ENCODE peak calls at places on chromosome 18, in nine cellular contexts. E is NCI-H774; G is brain microvascular endothelial cell; J is activated CD8-positive, alpha-beta T cell treated with anti-CD3 and anti-CD28 coated beads, Interleukin-2, amount 10 ng/mL, durations not matched to agents 7 days and 5 days; O is natural killer cell treated with Interleukin-12 subunit alpha and Interleukin-12 subunit beta and Interleukin-15 and Interleukin-18, amount 100 ng/mL, for 72 hours; M is thoracic aorta; I is activated naive CD8-positive, alpha-beta T cell treated with anti-CD3 and anti-CD28 coated beads, Interleukin-2, amount 10 ng/mL, durations not matched to agents 7 days and 5 days; Q is iPS-NIHi11; B is CD8-positive, alpha-beta T cell. C is an unnamed sample.

GRCh38 chr18:77017355-77017754 is 115.2 kb downstream of the MBP start:
- DNase-seq in E (no peak), G (no peak), J (no peak), O (no peak), M (no peak), I (no peak), Q (no peak), B (no peak), C (no peak)

GRCh38 chr18:76720683-76721082 is 101.7 kb upstream of the ZNF236 start:
- DNase-seq in E (no peak), G (no peak), J (peak; percentile 40), O (no peak), M (no peak), I (no peak), Q (no peak), B (no peak), C (no peak)

GRCh38 chr18:23134780-23135678 is at the start of gene CABLES1:
- DNase-seq in E (peak; percentile 59), G (peak; percentile 43), J (peak; percentile 42), O (no peak), M (no peak), I (peak; percentile 58), Q (peak; percentile 71), B (peak; percentile 23), C (peak; percentile 57)

GRCh38 chr18:45449761-45450227 is 165.5 kb upstream of the SLC14A2 start:
- DNase-seq in E (no peak), G (peak; percentile 47), J (no peak), O (no peak), M (no peak), I (no peak), Q (no peak), B (no peak), C (peak; percentile 57)

GRCh38 chr18:3645384-3646156 is 195.6 kb downstream of the TGIF1 start:
- DNase-seq in E (no peak), G (no peak), J (no peak), O (no peak), M (no peak), I (no peak), Q (no peak), B (no peak), C (no peak)

GRCh38 chr18:77119101-77119850 is 13.3 kb downstream of the MBP start:
- DNase-seq in E (no peak), G (no peak), J (no peak), O (peak; percentile 13), M (no peak), I (no peak), Q (no peak), B (no peak), C (no peak)

GRCh38 chr18:58990720-58991119 is 126.0 kb downstream of the ZNF532 start:
- DNase-seq in E (no peak), G (no peak), J (no peak), O (no peak), M (no peak), I (no peak), Q (no peak), B (no peak), C (no peak)

GRCh38 chr18:34222396-34223163 is 2.1 kb downstream of the NOL4 start:
- DNase-seq in E (peak; percentile 72), G (no peak), J (no peak), O (no peak), M (no peak), I (no peak), Q (peak; percentile 55), B (no peak), C (no peak)

GRCh38 chr18:35444636-35445035 is 53.1 kb downstream of the INO80C start:
- DNase-seq in E (no peak), G (no peak), J (no peak), O (no peak), M (no peak), I (no peak), Q (no peak), B (no peak), C (no peak)

GRCh38 chr18:77250926-77251729 is 1.5 kb downstream of the GALR1 start:
- DNase-seq in E (no peak), G (no peak), J (no peak), O (no peak), M (no peak), I (peak; percentile 36), Q (peak; percentile 49), B (no peak), C (no peak)

GRCh38 chr18:70450658-70451253 is 161.9 kb downstream of the SOCS6 start:
- DNase-seq in E (no peak), G (no peak), J (no peak), O (no peak), M (no peak), I (no peak), Q (no peak), B (no peak), C (peak; percentile 38)

GRCh38 chr18:10094154-10094553 is 180.3 kb downstream of the VAPA start:
- DNase-seq in E (no peak), G (peak; percentile 33), J (no peak), O (no peak), M (no peak), I (no peak), Q (no peak), B (no peak), C (no peak)

GRCh38 chr18:62524443-62525200 is 1.8 kb downstream of the ZCCHC2 start:
- DNase-seq in E (peak; percentile 22), G (peak; percentile 28), J (peak; percentile 58), O (peak; percentile 77), M (no peak), I (peak; percentile 77), Q (peak; percentile 54), B (peak; percentile 63), C (peak; percentile 79)

GRCh38 chr18:38186491-38186890 is 620.9 kb upstream of the CELF4 start:
- DNase-seq in E (no peak), G (no peak), J (no peak), O (no peak), M (no peak), I (no peak), Q (no peak), B (no peak), C (no peak)

GRCh38 chr18:22558945-22559385 is 141.2 kb upstream of the CTAGE1 start:
- DNase-seq in E (no peak), G (peak; percentile 93), J (no peak), O (no peak), M (peak; percentile 49), I (no peak), Q (peak; percentile 49), B (no peak), C (no peak)

GRCh38 chr18:57784034-57784815 is 18.9 kb downstream of the ATP8B1 start:
- DNase-seq in E (no peak), G (peak; percentile 67), J (no peak), O (no peak), M (no peak), I (no peak), Q (no peak), B (no peak), C (no peak)

GRCh38 chr18:79356435-79356834 is 39.3 kb upstream of the NFATC1 start:
- DNase-seq in E (no peak), G (no peak), J (no peak), O (no peak), M (no peak), I (no peak), Q (no peak), B (no peak), C (no peak)

GRCh38 chr18:58687871-58688308 is 16.6 kb downstream of the MALT1 start:
- DNase-seq in E (no peak), G (no peak), J (peak; percentile 75), O (peak; percentile 68), M (no peak), I (peak; percentile 50), Q (no peak), B (peak; percentile 50), C (no peak)

GRCh38 chr18:22455425-22456150 is 37.9 kb upstream of the CTAGE1 start:
- DNase-seq in E (no peak), G (no peak), J (no peak), O (no peak), M (no peak), I (no peak), Q (no peak), B (no peak), C (no peak)

GRCh38 chr18:63860536-63860930 is 27.0 kb upstream of the SERPINB2 start:
- DNase-seq in E (no peak), G (no peak), J (no peak), O (no peak), M (no peak), I (no peak), Q (no peak), B (no peak), C (no peak)

GRCh38 chr18:78607221-78607620 is 372.4 kb upstream of the SALL3 start:
- DNase-seq in E (no peak), G (no peak), J (no peak), O (no peak), M (no peak), I (no peak), Q (no peak), B (no peak), C (no peak)

GRCh38 chr18:62460851-62461300 is 61.9 kb upstream of the ZCCHC2 start:
- DNase-seq in E (no peak), G (peak; percentile 14), J (no peak), O (no peak), M (no peak), I (no peak), Q (no peak), B (no peak), C (no peak)

GRCh38 chr18:45383228-45383627 is 232.0 kb upstream of the SLC14A2 start:
- DNase-seq in E (no peak), G (no peak), J (no peak), O (no peak), M (no peak), I (no peak), Q (no peak), B (no peak), C (no peak)

GRCh38 chr18:8938817-8939216 is 163.7 kb upstream of the NDUFV2 start:
- DNase-seq in E (no peak), G (no peak), J (no peak), O (no peak), M (no peak), I (no peak), Q (no peak), B (no peak), C (peak; percentile 18)

GRCh38 chr18:76972241-76972640 is 149.9 kb downstream of the ZNF236 start:
- DNase-seq in E (no peak), G (no peak), J (no peak), O (no peak), M (no peak), I (no peak), Q (no peak), B (no peak), C (no peak)

GRCh38 chr18:59270689-59271257 is 2.5 kb downstream of the RAX start:
- DNase-seq in E (no peak), G (no peak), J (no peak), O (no peak), M (no peak), I (no peak), Q (no peak), B (no peak), C (no peak)

GRCh38 chr18:34492652-34493051 is 217.4 kb upstream of the DTNA start:
- DNase-seq in E (peak; percentile 35), G (no peak), J (no peak), O (no peak), M (no peak), I (no peak), Q (no peak), B (no peak), C (no peak)

GRCh38 chr18:79558196-79559120 is 121.1 kb upstream of the CTDP1 start:
- DNase-seq in E (no peak), G (no peak), J (no peak), O (peak; percentile 45), M (no peak), I (no peak), Q (no peak), B (no peak), C (no peak)

GRCh38 chr18:10140928-10141327 is 227.1 kb downstream of the VAPA start:
- DNase-seq in E (peak; percentile 55), G (peak; percentile 22), J (no peak), O (no peak), M (no peak), I (no peak), Q (no peak), B (no peak), C (no peak)

GRCh38 chr18:66894851-66895250 is 291.0 kb upstream of the CDH19 start:
- DNase-seq in E (no peak), G (no peak), J (no peak), O (no peak), M (no peak), I (no peak), Q (no peak), B (no peak), C (no peak)

GRCh38 chr18:40473221-40473620 is 1481.8 kb upstream of the PIK3C3 start:
- DNase-seq in E (no peak), G (no peak), J (no peak), O (no peak), M (no peak), I (no peak), Q (no peak), B (no peak), C (no peak)